ENCODE peak calls at places on chromosomes 12 and 14, in six cellular contexts. T is AG09319, J is mucosa of descending colon, V is mesothelial cell of epicardium, F is GM13977, H is neural progenitor cell. W is an unnamed sample.

GRCh38 chr14:100062602-100063001 is 2.6 kb upstream of the EVL start:
- DNase-seq in J (no peak), F (no peak), H (no peak), V (no peak), T (no peak), W (no peak)

GRCh38 chr14:90596733-90597132 is 199.9 kb downstream of the CALM1 start:
- DNase-seq in F (no peak), T (no peak), V (no peak), H (no peak), J (no peak), W (no peak)

GRCh38 chr14:101839236-101839635 is 77.7 kb downstream of the PPP2R5C start:
- DNase-seq in T (no peak), H (no peak), V (no peak), F (no peak), J (no peak), W (no peak)

GRCh38 chr14:104977681-104978647 is at the start of gene AHNAK2:
- DNase-seq in T (no peak), J (peak), H (peak), F (peak), V (peak), W (no peak)

GRCh38 chr12:47767197-47767724 is 5.8 kb upstream of the SLC48A1 start:
- DNase-seq in T (no peak), F (peak), J (peak), V (no peak), H (peak), W (peak)

GRCh38 chr12:47022296-47022695 is 57.1 kb upstream of the PCED1B start:
- DNase-seq in V (no peak), J (no peak), T (no peak), F (no peak), H (no peak), W (no peak)

GRCh38 chr14:85528882-85529585 is 910 bp upstream of the FLRT2 start:
- DNase-seq in H (peak), J (no peak), V (no peak), T (no peak), F (no peak), W (no peak)

GRCh38 chr12:132256646-132257045 is 72.7 kb downstream of the GALNT9 start:
- DNase-seq in H (no peak), T (no peak), J (no peak), F (no peak), V (no peak), W (no peak)

GRCh38 chr12:116718578-116719454 is 19.1 kb downstream of the SPRING1 start:
- DNase-seq in V (no peak), J (no peak), H (no peak), T (no peak), F (no peak), W (no peak)

GRCh38 chr12:124276337-124276736 is 18.6 kb upstream of the RFLNA start:
- DNase-seq in T (no peak), F (no peak), V (no peak), J (no peak), H (no peak), W (no peak)

GRCh38 chr12:124270671-124271070 is 24.2 kb upstream of the RFLNA start:
- DNase-seq in V (no peak), T (no peak), J (no peak), H (no peak), F (no peak), W (no peak)

GRCh38 chr12:124278389-124279101 is 16.3 kb upstream of the RFLNA start:
- DNase-seq in H (no peak), F (no peak), T (no peak), V (no peak), J (no peak), W (no peak)

GRCh38 chr12:124277394-124278222 is 17.3 kb upstream of the RFLNA start:
- DNase-seq in F (no peak), J (peak), V (no peak), T (no peak), H (no peak), W (no peak)

GRCh38 chr12:124273630-124274029 is 21.3 kb upstream of the RFLNA start:
- DNase-seq in V (no peak), H (no peak), F (peak), T (no peak), J (no peak), W (no peak)
- TF ChIP-seq CTCF in V (no peak), H (peak), F (no peak), T (no peak), J (no peak), W (no peak)

GRCh38 chr14:89422181-89422951 is 5.3 kb upstream of the FOXN3 start:
- DNase-seq in V (no peak), T (no peak), J (peak), F (no peak), H (no peak), W (no peak)

GRCh38 chr14:89418452-89418851 is 1.4 kb upstream of the FOXN3 start:
- DNase-seq in F (no peak), J (no peak), H (no peak), T (no peak), V (no peak), W (peak)

GRCh38 chr14:89420502-89420901 is 3.5 kb upstream of the FOXN3 start:
- DNase-seq in J (no peak), V (no peak), H (no peak), T (no peak), F (no peak), W (no peak)

GRCh38 chr14:89418976-89419375 is 1.9 kb upstream of the FOXN3 start:
- DNase-seq in V (no peak), H (no peak), T (no peak), J (no peak), F (no peak), W (peak)

GRCh38 chr14:89419973-89420482 is 3.0 kb upstream of the FOXN3 start:
- DNase-seq in F (no peak), V (no peak), H (no peak), J (no peak), T (no peak), W (no peak)
- TF ChIP-seq CTCF in F (no peak), V (no peak), H (no peak), J (no peak), T (no peak), W (no peak)

DNA sequence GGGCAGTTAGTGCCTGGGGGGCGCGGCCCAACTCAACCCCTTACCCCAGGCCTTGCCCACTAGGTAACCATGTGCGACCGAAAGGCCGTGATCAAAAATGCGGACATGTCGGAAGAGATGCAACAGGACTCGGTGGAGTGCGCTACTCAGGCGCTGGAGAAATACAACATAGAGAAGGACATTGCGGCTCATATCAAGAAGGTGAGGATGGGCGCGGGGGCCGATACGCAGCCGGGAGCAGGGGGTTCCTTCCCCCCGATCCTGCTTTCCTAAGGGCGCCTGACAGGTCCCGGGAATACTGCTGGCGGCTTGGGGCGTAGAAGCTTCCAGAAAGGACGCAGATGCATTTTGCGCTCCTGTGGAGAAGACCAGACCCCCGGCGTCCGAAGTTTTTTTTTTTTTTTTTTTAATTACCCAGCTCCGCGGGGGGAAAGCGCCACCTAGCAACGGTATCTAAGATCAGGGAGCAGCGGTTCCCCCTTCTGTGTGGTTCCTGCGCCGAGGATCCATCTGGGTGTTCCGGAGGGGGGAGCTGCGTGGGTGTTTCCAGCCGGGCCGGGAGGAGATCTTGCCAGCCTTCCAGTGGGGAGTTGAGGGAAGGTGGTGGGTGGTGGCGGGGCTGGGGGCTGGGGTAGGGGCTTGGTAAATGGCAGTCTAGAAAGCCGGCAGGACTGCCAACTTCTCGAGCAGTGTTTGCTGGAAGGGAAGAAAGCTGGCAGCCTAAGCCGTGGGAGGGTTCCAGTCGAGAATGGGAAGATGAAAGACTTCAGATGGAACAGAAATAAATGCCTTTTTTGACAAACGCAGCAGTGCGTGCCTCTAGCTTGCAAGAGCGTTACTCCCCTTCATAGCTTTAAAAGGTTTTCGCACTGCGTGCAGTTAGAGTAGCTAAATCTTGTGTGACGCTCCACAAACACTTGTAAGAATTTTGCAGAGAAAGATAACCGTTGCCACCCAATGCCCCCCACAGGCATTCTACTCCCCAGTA is 734 bp downstream of the DYNLL1 start:
- DNase-seq in H (peak), J (peak), F (peak), T (no peak), V (peak), W (peak)
- TF ChIP-seq CTCF in H (peak), J (no peak), F (peak), T (peak), V (no peak), W (peak)

GRCh38 chr12:127773520-127773919 is 493.4 kb upstream of the TMEM132C start:
- DNase-seq in J (no peak), T (no peak), V (no peak), H (peak), F (no peak), W (no peak)
- TF ChIP-seq CTCF in J (no peak), T (no peak), V (no peak), H (peak), F (no peak), W (no peak)

GRCh38 chr12:26055087-26055486 is 69.8 kb downstream of the BHLHE41 start:
- DNase-seq in F (no peak), H (no peak), T (no peak), J (no peak), V (no peak), W (no peak)

GRCh38 chr12:26062006-26062405 is 62.8 kb downstream of the BHLHE41 start:
- DNase-seq in J (no peak), F (no peak), H (no peak), V (no peak), T (no peak), W (no peak)

GRCh38 chr12:26058818-26059217 is 66.0 kb downstream of the BHLHE41 start:
- DNase-seq in H (no peak), J (no peak), F (peak), V (no peak), T (no peak), W (no peak)

GRCh38 chr12:26056335-26056734 is 68.5 kb downstream of the BHLHE41 start:
- DNase-seq in J (no peak), F (no peak), H (no peak), V (no peak), T (no peak), W (no peak)

GRCh38 chr12:26058308-26058707 is 66.5 kb downstream of the BHLHE41 start:
- DNase-seq in H (no peak), F (no peak), T (no peak), V (no peak), J (no peak), W (no peak)
- TF ChIP-seq CTCF in H (no peak), F (peak), T (no peak), V (no peak), J (no peak), W (no peak)

DNA sequence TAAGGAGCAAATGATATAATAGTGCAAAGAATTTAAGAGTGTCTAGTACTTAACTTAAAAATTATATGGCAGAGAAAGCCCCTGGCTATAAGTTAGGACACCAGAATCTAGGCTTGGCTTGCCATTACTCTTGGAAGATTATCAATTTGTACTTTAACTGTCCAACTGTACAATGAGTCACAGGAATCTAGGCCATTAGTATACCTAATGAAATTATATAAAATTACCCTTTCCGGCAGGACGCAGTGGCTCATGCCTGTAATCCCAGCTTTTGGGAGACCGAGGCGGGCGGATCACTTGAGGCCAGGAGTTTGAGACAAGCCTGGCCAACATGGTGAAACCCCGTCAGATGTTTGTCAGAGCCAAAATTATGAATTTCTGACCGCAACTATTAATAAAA is 691 bp upstream of the OR6S1 start:
- DNase-seq in V (no peak), J (no peak), T (no peak), H (no peak), F (no peak), W (no peak)
- TF ChIP-seq CTCF in V (no peak), J (no peak), T (no peak), H (no peak), F (no peak), W (no peak)

GRCh38 chr12:61137677-61138380 is 1122.4 kb upstream of the USP15 start:
- DNase-seq in V (no peak), H (no peak), T (no peak), J (no peak), F (no peak), W (no peak)
- TF ChIP-seq CTCF in V (no peak), H (no peak), T (no peak), J (no peak), F (no peak), W (no peak)

GRCh38 chr14:31657917-31658316 is 96.7 kb downstream of the NUBPL start:
- DNase-seq in V (no peak), H (no peak), J (no peak), T (no peak), F (no peak), W (no peak)
- TF ChIP-seq CTCF in V (no peak), H (no peak), J (no peak), T (no peak), F (no peak), W (no peak)

W was measured in natural killer cell.